ENCODE peak calls at places on chromosomes 3 and 15, in six cellular contexts. H, T, B, L, E and W are unnamed samples.

GRCh38 chr3:16992198-16992597 is 107.4 kb downstream of the PLCL2 start:
- DNase-seq in H (no peak), T (no peak), B (no peak), L (no peak), E (no peak), W (no peak)

GRCh38 chr3:12115846-12116245 is 42.9 kb downstream of the TIMP4 start:
- DNase-seq in H (no peak), T (no peak), B (no peak), L (no peak), E (no peak), W (no peak)

GRCh38 chr3:124424396-124424795 is 305.9 kb upstream of the UMPS start:
- DNase-seq in H (no peak), T (no peak), B (no peak), L (no peak), E (no peak), W (no peak)

GRCh38 chr15:69593981-69594966 is 141.7 kb downstream of the RPLP1 start:
- DNase-seq in H (no peak), T (peak; percentile 92), B (peak; percentile 90), L (no peak), E (no peak), W (peak; percentile 97)

GRCh38 chr3:124076231-124076630 is 84.3 kb upstream of the ROPN1 start:
- DNase-seq in H (no peak), T (no peak), B (no peak), L (no peak), E (no peak), W (no peak)

GRCh38 chr15:65286069-65286703 is 497 bp downstream of the PARP16 start:
- DNase-seq in H (no peak), T (peak; percentile 49), B (no peak), L (peak; percentile 65), E (no peak), W (no peak)

GRCh38 chr15:32844118-32844711 is 126.4 kb downstream of the GREM1 start:
- DNase-seq in H (no peak), T (no peak), B (no peak), L (no peak), E (peak; percentile 9), W (no peak)

GRCh38 chr3:42063886-42064285 is 27.3 kb upstream of the TRAK1 start:
- DNase-seq in H (no peak), T (no peak), B (no peak), L (no peak), E (peak; percentile 90), W (no peak)

GRCh38 chr3:122533931-122534334 is 19.2 kb upstream of the KPNA1 start:
- DNase-seq in H (no peak), T (no peak), B (no peak), L (no peak), E (peak; percentile 95), W (peak; percentile 33)

GRCh38 chr3:48686538-48687219 is 964 bp upstream of the NCKIPSD start:
- DNase-seq in H (no peak), T (no peak), B (no peak), L (no peak), E (no peak), W (no peak)
- TF ChIP-seq CTCF in H (no peak), T (no peak), B (no peak), L (no peak), E (no peak), W (no peak)

DNA sequence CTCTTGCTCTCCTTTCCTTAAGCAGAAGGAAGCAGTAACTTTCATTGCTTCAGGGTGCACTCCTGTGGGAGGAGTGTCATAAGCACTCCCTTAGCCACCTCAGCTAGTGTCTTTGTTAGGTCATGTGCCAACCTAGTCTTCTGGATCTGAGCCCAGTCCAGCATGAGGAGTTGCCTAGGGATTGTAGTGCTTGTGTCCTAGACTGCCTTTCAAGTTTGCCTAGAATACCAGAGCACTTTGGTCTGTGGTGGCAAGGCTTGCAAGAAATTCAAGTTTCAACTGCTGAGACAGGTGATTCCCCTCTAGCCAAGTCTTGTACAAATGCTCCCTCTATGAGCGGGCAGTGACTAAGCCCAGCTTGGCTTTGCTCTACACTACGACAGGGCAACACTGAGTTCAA is 633.6 kb downstream of the ZNF385D start:
- DNase-seq in H (no peak), T (no peak), B (no peak), L (no peak), E (no peak), W (no peak)
- TF ChIP-seq CTCF in H (no peak), T (no peak), B (no peak), L (no peak), E (no peak), W (no peak)

GRCh38 chr15:82100116-82100795 is 54.4 kb upstream of the MEX3B start:
- DNase-seq in H (no peak), T (no peak), B (no peak), L (no peak), E (no peak), W (no peak)

GRCh38 chr15:82106671-82107070 is 60.9 kb upstream of the MEX3B start:
- DNase-seq in H (no peak), T (no peak), B (no peak), L (no peak), E (no peak), W (no peak)

GRCh38 chr15:82105458-82106205 is 59.8 kb upstream of the MEX3B start:
- DNase-seq in H (no peak), T (peak; percentile 76), B (peak; percentile 77), L (peak; percentile 35), E (no peak), W (peak; percentile 44)

GRCh38 chr15:82098674-82099073 is 52.9 kb upstream of the MEX3B start:
- DNase-seq in H (no peak), T (no peak), B (no peak), L (no peak), E (no peak), W (no peak)

DNA sequence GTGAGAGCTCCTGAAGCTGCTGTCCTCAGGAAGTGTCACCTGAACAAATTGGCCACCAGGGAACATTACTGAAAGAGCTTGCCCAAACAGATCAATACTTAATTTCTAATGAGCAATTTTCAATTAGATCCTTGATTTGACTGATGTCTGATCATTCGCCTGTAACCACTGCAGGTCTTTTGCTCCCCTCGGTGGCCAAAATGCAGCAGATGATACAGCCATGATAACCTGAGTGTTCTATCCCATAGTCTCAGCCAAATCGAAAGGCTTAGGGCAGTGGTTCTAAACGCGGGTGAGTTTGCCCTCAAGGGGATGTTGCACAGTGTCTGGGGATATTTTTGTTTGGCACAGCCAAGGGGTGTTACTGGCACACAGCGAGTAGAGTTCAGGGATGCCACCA is 57.7 kb upstream of the MEX3B start:
- DNase-seq in H (no peak), T (no peak), B (no peak), L (no peak), E (no peak), W (no peak)
- TF ChIP-seq CTCF in H (no peak), T (no peak), B (no peak), L (no peak), E (no peak), W (no peak)

GRCh38 chr15:38647683-38648082 is 83.1 kb upstream of the RASGRP1 start:
- DNase-seq in H (no peak), T (no peak), B (no peak), L (no peak), E (peak; percentile 7), W (peak; percentile 28)
- TF ChIP-seq CTCF in H (no peak), T (peak; percentile 37), B (peak; percentile 11), L (no peak), E (peak; percentile 42), W (no peak)

GRCh38 chr3:46075816-46076215 is 48.5 kb upstream of the XCR1 start:
- DNase-seq in H (no peak), T (no peak), B (no peak), L (no peak), E (no peak), W (no peak)

GRCh38 chr3:46078712-46079400 is 51.6 kb upstream of the XCR1 start:
- DNase-seq in H (peak; percentile 82), T (peak; percentile 93), B (peak; percentile 85), L (peak; percentile 94), E (peak; percentile 84), W (peak; percentile 86)

GRCh38 chr3:46071222-46071621 is 43.9 kb upstream of the XCR1 start:
- DNase-seq in H (no peak), T (no peak), B (no peak), L (no peak), E (no peak), W (no peak)

GRCh38 chr3:46080124-46080991 is 53.1 kb upstream of the XCR1 start:
- DNase-seq in H (no peak), T (no peak), B (no peak), L (no peak), E (no peak), W (no peak)

DNA sequence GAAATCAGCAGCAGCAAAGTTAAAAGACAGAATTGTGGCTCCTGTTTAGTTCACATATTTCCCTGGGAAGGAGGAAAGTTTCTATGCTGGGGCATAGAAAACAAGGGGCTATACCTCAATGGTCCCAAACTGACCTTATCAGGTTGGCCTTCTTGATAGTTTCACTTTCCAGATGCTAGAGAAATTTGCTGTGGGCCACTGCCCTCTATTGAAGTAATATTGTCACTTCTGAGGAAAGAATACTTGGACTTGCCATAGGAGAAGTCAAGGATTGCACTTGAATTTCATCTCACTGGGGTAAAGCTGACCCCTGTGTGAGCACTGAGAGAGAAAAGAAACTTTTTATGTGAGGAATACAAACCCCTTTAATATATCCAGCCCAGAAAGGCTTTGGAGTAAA is 49.3 kb upstream of the XCR1 start:
- DNase-seq in H (no peak), T (no peak), B (no peak), L (no peak), E (no peak), W (no peak)
- TF ChIP-seq CTCF in H (no peak), T (peak; percentile 21), B (no peak), L (no peak), E (no peak), W (no peak)

GRCh38 chr3:65024148-65024547 is 336.3 kb upstream of the ADAMTS9 start:
- DNase-seq in H (no peak), T (no peak), B (no peak), L (peak; percentile 45), E (no peak), W (no peak)
- TF ChIP-seq CTCF in H (no peak), T (no peak), B (no peak), L (no peak), E (peak; percentile 26), W (no peak)

DNA sequence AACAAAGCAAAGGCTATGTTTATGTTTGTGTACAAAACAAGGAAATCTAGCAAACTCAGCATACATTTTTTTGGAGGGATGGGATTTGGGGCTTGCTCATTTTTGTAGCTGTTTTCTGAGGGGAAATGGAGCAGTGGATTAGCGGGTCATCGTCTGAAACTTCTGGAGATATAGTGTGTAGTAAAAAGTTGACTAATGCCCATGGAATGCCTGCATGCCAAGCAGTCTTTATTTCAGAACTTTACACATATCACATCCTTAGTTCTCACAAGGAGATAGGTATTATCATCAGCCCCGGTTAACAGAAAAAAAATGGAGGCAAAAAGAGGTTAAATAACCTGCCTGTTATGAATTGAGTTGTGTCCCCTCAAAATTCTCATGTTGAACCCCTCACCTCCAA is 47.1 kb downstream of the ATP13A4 start:
- DNase-seq in H (no peak), T (no peak), B (no peak), L (no peak), E (no peak), W (no peak)
- TF ChIP-seq CTCF in H (no peak), T (no peak), B (no peak), L (no peak), E (no peak), W (no peak)

GRCh38 chr3:37700849-37701248 is 160.8 kb upstream of the CTDSPL start:
- DNase-seq in H (no peak), T (no peak), B (peak; percentile 23), L (no peak), E (no peak), W (no peak)
- TF ChIP-seq CTCF in H (no peak), T (peak; percentile 69), B (peak; percentile 22), L (no peak), E (peak; percentile 43), W (no peak)

GRCh38 chr3:157906627-157907026 is 199.6 kb downstream of the SHOX2 start:
- DNase-seq in H (no peak), T (no peak), B (no peak), L (no peak), E (no peak), W (no peak)
- TF ChIP-seq CTCF in H (no peak), T (no peak), B (no peak), L (no peak), E (no peak), W (no peak)